ENCODE peak calls at places on chromosome 7, in four cellular contexts. One of them, this sample, is unnamed. For H3K4me1, the result is how much of the 10 kb centered on the place peaks cover.

GRCh38 chr7:114703677-114704076 is 218.2 kb upstream of the MDFIC start:
- DNase-seq in right cardiac atrium: no peak
- DNase-seq in mesenchymal stem cell: peak
- DNase-seq in adrenal gland: peak
- DNase-seq in this sample: no peak

GRCh38 chr7:11830582-11831382 is 1.2 kb downstream of the THSD7A start:
- DNase-seq in right cardiac atrium: peak
- DNase-seq in mesenchymal stem cell: peak
- DNase-seq in adrenal gland: peak
- DNase-seq in this sample: no peak

GRCh38 chr7:73452999-73453635 is 19.5 kb downstream of the FZD9 start:
- DNase-seq in right cardiac atrium: no peak
- DNase-seq in mesenchymal stem cell: peak
- DNase-seq in adrenal gland: peak
- DNase-seq in this sample: no peak

GRCh38 chr7:56110611-56111010 is 4.3 kb upstream of the CHCHD2 start:
- DNase-seq in right cardiac atrium: no peak
- DNase-seq in mesenchymal stem cell: no peak
- DNase-seq in adrenal gland: no peak
- DNase-seq in this sample: no peak

GRCh38 chr7:112887-113286 is 79.5 kb upstream of the FAM20C start:
- DNase-seq in right cardiac atrium: no peak
- DNase-seq in mesenchymal stem cell: no peak
- DNase-seq in adrenal gland: no peak
- DNase-seq in this sample: no peak

GRCh38 chr7:88357794-88358533 is 51.3 kb upstream of the STEAP4 start:
- DNase-seq in right cardiac atrium: no peak
- DNase-seq in mesenchymal stem cell: no peak
- DNase-seq in adrenal gland: peak
- DNase-seq in this sample: no peak

GRCh38 chr7:151592868-151593486 is 73.3 kb upstream of the RHEB start:
- DNase-seq in right cardiac atrium: no peak
- DNase-seq in mesenchymal stem cell: peak
- DNase-seq in adrenal gland: no peak
- DNase-seq in this sample: no peak

GRCh38 chr7:102403563-102403962 is 7.4 kb downstream of the PRKRIP1 start:
- DNase-seq in right cardiac atrium: no peak
- DNase-seq in mesenchymal stem cell: no peak
- DNase-seq in adrenal gland: no peak
- DNase-seq in this sample: no peak

GRCh38 chr7:30445770-30446169 is 32.8 kb downstream of the NOD1 start:
- DNase-seq in right cardiac atrium: peak
- DNase-seq in mesenchymal stem cell: peak
- DNase-seq in adrenal gland: peak
- DNase-seq in this sample: peak

GRCh38 chr7:134004829-134005505 is 122.2 kb upstream of the LRGUK start:
- DNase-seq in right cardiac atrium: no peak
- DNase-seq in mesenchymal stem cell: no peak
- DNase-seq in adrenal gland: no peak
- DNase-seq in this sample: no peak

GRCh38 chr7:1085910-1086421 is 1.9 kb upstream of the GPER1 start:
- DNase-seq in right cardiac atrium: no peak
- DNase-seq in mesenchymal stem cell: no peak
- DNase-seq in adrenal gland: no peak
- DNase-seq in this sample: no peak

GRCh38 chr7:44945479-44945878 is 33.3 kb downstream of the MYO1G start:
- DNase-seq in right cardiac atrium: no peak
- DNase-seq in mesenchymal stem cell: no peak
- DNase-seq in adrenal gland: no peak
- DNase-seq in this sample: no peak

GRCh38 chr7:157587487-157588270 is 250.9 kb downstream of the DNAJB6 start:
- DNase-seq in right cardiac atrium: no peak
- DNase-seq in mesenchymal stem cell: no peak
- DNase-seq in adrenal gland: no peak
- DNase-seq in this sample: no peak

GRCh38 chr7:17546206-17546998 is 247.9 kb downstream of the AHR start:
- DNase-seq in right cardiac atrium: no peak
- DNase-seq in mesenchymal stem cell: peak
- DNase-seq in adrenal gland: peak
- DNase-seq in this sample: no peak

GRCh38 chr7:79723833-79724608 is 270.6 kb upstream of the MAGI2 start:
- DNase-seq in right cardiac atrium: no peak
- DNase-seq in mesenchymal stem cell: no peak
- DNase-seq in adrenal gland: no peak
- DNase-seq in this sample: no peak

GRCh38 chr7:85130702-85131101 is 56.2 kb downstream of the SEMA3D start:
- DNase-seq in right cardiac atrium: no peak
- DNase-seq in mesenchymal stem cell: no peak
- DNase-seq in adrenal gland: no peak
- DNase-seq in this sample: no peak

GRCh38 chr7:40282858-40283257 is 148.1 kb downstream of the SUGCT start:
- DNase-seq in right cardiac atrium: no peak
- DNase-seq in mesenchymal stem cell: no peak
- DNase-seq in adrenal gland: no peak
- DNase-seq in this sample: no peak

GRCh38 chr7:151082151-151083070 is 882 bp downstream of the TMUB1 start:
- DNase-seq in right cardiac atrium: peak
- DNase-seq in mesenchymal stem cell: no peak
- DNase-seq in adrenal gland: no peak
- DNase-seq in this sample: no peak

GRCh38 chr7:7861211-7861633 is 107.4 kb upstream of the GLCCI1 start:
- DNase-seq in right cardiac atrium: no peak
- DNase-seq in mesenchymal stem cell: peak
- DNase-seq in adrenal gland: peak
- DNase-seq in this sample: no peak

GRCh38 chr7:108294595-108294994 is 161.6 kb downstream of the NRCAM start:
- DNase-seq in right cardiac atrium: peak
- DNase-seq in mesenchymal stem cell: no peak
- DNase-seq in adrenal gland: no peak
- DNase-seq in this sample: no peak

GRCh38 chr7:151796871-151797270 is 80.0 kb downstream of the PRKAG2 start:
- DNase-seq in right cardiac atrium: peak
- DNase-seq in mesenchymal stem cell: no peak
- DNase-seq in adrenal gland: no peak
- DNase-seq in this sample: no peak

GRCh38 chr7:4208086-4208485 is 474.0 kb upstream of the FOXK1 start:
- DNase-seq in right cardiac atrium: peak
- DNase-seq in mesenchymal stem cell: no peak
- DNase-seq in adrenal gland: no peak
- DNase-seq in this sample: no peak

GRCh38 chr7:16455591-16455990 is 9.9 kb downstream of the SOSTDC1 start:
- DNase-seq in right cardiac atrium: no peak
- DNase-seq in mesenchymal stem cell: no peak
- DNase-seq in adrenal gland: no peak
- DNase-seq in this sample: no peak

GRCh38 chr7:25512051-25512450 is 283.8 kb upstream of the NPVF start:
- DNase-seq in right cardiac atrium: no peak
- DNase-seq in mesenchymal stem cell: no peak
- DNase-seq in adrenal gland: no peak
- DNase-seq in this sample: no peak

GRCh38 chr7:110309941-110310340 is 781.0 kb upstream of the LRRN3 start:
- DNase-seq in right cardiac atrium: no peak
- DNase-seq in mesenchymal stem cell: peak
- DNase-seq in adrenal gland: no peak
- DNase-seq in this sample: no peak

GRCh38 chr7:130366561-130366960 is 13.7 kb upstream of the CPA1 start:
- DNase-seq in right cardiac atrium: no peak
- DNase-seq in mesenchymal stem cell: peak
- DNase-seq in adrenal gland: no peak
- DNase-seq in this sample: no peak

GRCh38 chr7:98206451-98207330 is 4.5 kb upstream of the BHLHA15 start:
- DNase-seq in right cardiac atrium: no peak
- DNase-seq in mesenchymal stem cell: no peak
- DNase-seq in adrenal gland: no peak
- DNase-seq in this sample: no peak

GRCh38 chr7:64581929-64582894 is 19.3 kb upstream of the ZNF680 start:
- DNase-seq in right cardiac atrium: peak
- DNase-seq in mesenchymal stem cell: no peak
- DNase-seq in adrenal gland: no peak
- DNase-seq in this sample: no peak

GRCh38 chr7:146772581-146772980 is 656.0 kb downstream of the CNTNAP2 start:
- DNase-seq in right cardiac atrium: no peak
- DNase-seq in mesenchymal stem cell: no peak
- DNase-seq in adrenal gland: no peak
- DNase-seq in this sample: no peak

GRCh38 chr7:10225265-10225664 is 748.4 kb upstream of the PHF14 start:
- DNase-seq in right cardiac atrium: no peak
- DNase-seq in mesenchymal stem cell: peak
- DNase-seq in adrenal gland: no peak
- DNase-seq in this sample: no peak

GRCh38 chr7:7443951-7444350 is 91.7 kb downstream of the COL28A1 start:
- DNase-seq in right cardiac atrium: no peak
- DNase-seq in mesenchymal stem cell: no peak
- DNase-seq in adrenal gland: peak
- DNase-seq in this sample: no peak

GRCh38 chr7:44972562-44972961 is 6.3 kb downstream of the MYO1G start:
- DNase-seq in right cardiac atrium: no peak
- DNase-seq in mesenchymal stem cell: no peak
- DNase-seq in adrenal gland: no peak
- DNase-seq in this sample: no peak

GRCh38 chr7:140134039-140134438 is 42.7 kb downstream of the KDM7A start:
- DNase-seq in right cardiac atrium: no peak
- DNase-seq in mesenchymal stem cell: no peak
- DNase-seq in adrenal gland: no peak
- DNase-seq in this sample: no peak

GRCh38 chr7:10912077-10912476 is 61.6 kb upstream of the PHF14 start:
- DNase-seq in right cardiac atrium: no peak
- DNase-seq in mesenchymal stem cell: no peak
- DNase-seq in adrenal gland: no peak
- DNase-seq in this sample: no peak

GRCh38 chr7:574661-575395 is 55.2 kb upstream of the PDGFA start:
- DNase-seq in right cardiac atrium: peak
- DNase-seq in mesenchymal stem cell: no peak
- DNase-seq in adrenal gland: no peak
- DNase-seq in this sample: no peak

DNA sequence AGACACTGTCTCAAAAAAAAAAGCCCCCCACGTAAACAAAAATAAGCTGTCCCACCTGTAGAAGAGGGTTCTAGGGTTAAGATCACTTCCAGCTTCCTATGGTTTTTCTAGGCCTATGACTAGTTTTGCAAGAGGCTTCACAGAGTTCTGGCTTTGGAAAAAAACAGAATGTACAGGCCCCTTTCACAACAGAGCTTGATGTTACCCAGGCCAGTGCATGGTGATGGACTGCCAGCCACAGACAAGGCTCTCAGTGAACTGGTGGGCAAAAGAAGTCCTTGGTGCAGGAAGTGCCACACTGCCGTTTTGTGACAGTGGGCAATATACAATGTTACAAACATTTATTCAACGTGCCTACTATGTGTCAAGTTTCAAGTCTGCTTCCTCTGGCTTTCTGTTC is 18.3 kb upstream of the EFCAB10 start:
- DNase-seq in right cardiac atrium: no peak
- DNase-seq in mesenchymal stem cell: no peak
- DNase-seq in adrenal gland: no peak
- DNase-seq in this sample: no peak
- H3K27ac ChIP-seq in right cardiac atrium: no peak
- H3K27ac ChIP-seq in mesenchymal stem cell: no peak
- H3K27ac ChIP-seq in adrenal gland: no peak
- H3K27ac ChIP-seq in this sample: no peak

GRCh38 chr7:106155027-106155426 is 42.9 kb upstream of the SYPL1 start:
- DNase-seq in right cardiac atrium: no peak
- DNase-seq in mesenchymal stem cell: no peak
- DNase-seq in adrenal gland: no peak
- DNase-seq in this sample: no peak

GRCh38 chr7:106152313-106152665 is 40.2 kb upstream of the SYPL1 start:
- DNase-seq in right cardiac atrium: no peak
- DNase-seq in mesenchymal stem cell: no peak
- DNase-seq in adrenal gland: no peak
- DNase-seq in this sample: no peak

GRCh38 chr7:106153891-106154449 is 41.9 kb upstream of the SYPL1 start:
- DNase-seq in right cardiac atrium: peak
- DNase-seq in mesenchymal stem cell: peak
- DNase-seq in adrenal gland: peak
- DNase-seq in this sample: no peak

GRCh38 chr7:106151459-106152312 is 39.6 kb upstream of the SYPL1 start:
- DNase-seq in right cardiac atrium: no peak
- DNase-seq in mesenchymal stem cell: no peak
- DNase-seq in adrenal gland: no peak
- DNase-seq in this sample: no peak
- H3K4me1 ChIP-seq in right cardiac atrium: under half
- H3K4me1 ChIP-seq in mesenchymal stem cell: under half
- H3K4me1 ChIP-seq in adrenal gland: under half
- H3K4me1 ChIP-seq in this sample: under half

DNA sequence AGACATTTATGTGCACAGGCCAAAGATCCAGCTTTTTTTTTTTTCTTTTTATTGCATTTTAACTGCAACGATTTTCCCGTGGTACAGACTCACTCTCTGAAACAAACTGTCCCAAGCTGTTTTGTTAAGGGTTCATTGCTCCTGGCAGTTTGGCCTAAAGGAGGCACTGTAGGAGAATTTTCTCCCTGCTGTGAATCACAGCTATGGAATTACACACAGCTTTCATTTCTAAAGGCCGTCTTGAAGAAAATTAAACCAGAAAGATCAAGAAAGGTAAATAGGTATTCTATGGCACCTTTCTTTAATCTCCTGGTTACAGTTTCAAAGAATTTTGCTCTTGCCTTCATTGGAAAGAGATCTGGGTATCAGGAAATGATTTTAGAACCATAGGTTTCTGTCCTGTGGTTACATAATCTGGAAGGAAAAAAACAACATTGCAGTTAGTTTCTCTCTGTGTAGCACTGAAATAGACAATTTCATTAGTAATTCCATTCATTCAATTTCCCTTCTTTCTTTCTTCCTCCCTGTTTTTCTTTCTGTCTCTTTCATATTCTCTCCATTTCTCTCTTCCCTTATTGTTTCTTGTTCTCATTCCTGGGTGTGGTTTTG is 51.2 kb downstream of the PDK4 start:
- DNase-seq in right cardiac atrium: no peak
- DNase-seq in mesenchymal stem cell: peak
- DNase-seq in adrenal gland: peak
- DNase-seq in this sample: no peak
- H3K4me3 ChIP-seq in right cardiac atrium: peak
- H3K4me3 ChIP-seq in mesenchymal stem cell: peak
- H3K4me3 ChIP-seq in adrenal gland: no peak
- H3K4me3 ChIP-seq in this sample: peak

GRCh38 chr7:22944506-22944905 is 69.4 kb downstream of the HYCC1 start:
- DNase-seq in right cardiac atrium: no peak
- DNase-seq in mesenchymal stem cell: no peak
- DNase-seq in adrenal gland: no peak
- DNase-seq in this sample: no peak
- H3K27ac ChIP-seq in right cardiac atrium: no peak
- H3K27ac ChIP-seq in mesenchymal stem cell: no peak
- H3K27ac ChIP-seq in adrenal gland: no peak
- H3K27ac ChIP-seq in this sample: no peak

This sample was measured in esophagus squamous epithelium.